ENCODE peak calls at places on chromosome 14, in five cellular contexts. A is CD8-positive, alpha-beta T cell; L is neural crest cell; N is glutamatergic neuron; B is gastrocnemius medialis. Y is an unnamed sample.

GRCh38 chr14:92880851-92881250 is 42.1 kb upstream of the CHGA start:
- DNase-seq in L (no peak), N (no peak), B (no peak), A (no peak), Y (no peak)

GRCh38 chr14:70641548-70642312 is at the start of gene TTC9:
- DNase-seq in A (no peak), B (peak), L (peak), N (peak), Y (peak)

GRCh38 chr14:76902591-76902990 is 76.4 kb downstream of the LRRC74A start:
- DNase-seq in L (no peak), B (no peak), N (no peak), A (no peak), Y (no peak)

GRCh38 chr14:103697601-103698379 is 17.5 kb downstream of the XRCC3 start:
- DNase-seq in N (no peak), A (no peak), B (no peak), L (no peak), Y (no peak)

GRCh38 chr14:105685003-105685402 is 158.6 kb downstream of the TMEM121 start:
- DNase-seq in L (no peak), A (no peak), N (no peak), B (no peak), Y (no peak)

GRCh38 chr14:101185081-101185835 is 281.7 kb upstream of the RTL1 start:
- DNase-seq in A (peak), B (no peak), L (no peak), N (no peak), Y (no peak)

GRCh38 chr14:69268223-69268622 is 8.3 kb downstream of the GALNT16 start:
- DNase-seq in B (no peak), L (no peak), A (no peak), N (no peak), Y (no peak)

GRCh38 chr14:105867961-105868599 is 341.7 kb downstream of the TMEM121 start:
- DNase-seq in N (no peak), A (peak), L (no peak), B (no peak), Y (no peak)

GRCh38 chr14:64968651-64969050 is 3.5 kb downstream of the RAB15 start:
- DNase-seq in N (no peak), L (no peak), A (no peak), B (no peak), Y (no peak)

GRCh38 chr14:103552011-103552797 is 10.3 kb downstream of the BAG5 start:
- DNase-seq in B (peak), L (no peak), A (no peak), N (no peak), Y (no peak)

GRCh38 chr14:24965934-24966593 is 83.9 kb downstream of the STXBP6 start:
- DNase-seq in L (no peak), N (no peak), A (no peak), B (peak), Y (no peak)

GRCh38 chr14:64755661-64756265 is 51.5 kb downstream of the PLEKHG3 start:
- DNase-seq in N (no peak), B (peak), L (no peak), A (peak), Y (no peak)

GRCh38 chr14:85250369-85250768 is 279.6 kb upstream of the FLRT2 start:
- DNase-seq in L (no peak), A (no peak), B (no peak), N (no peak), Y (no peak)

GRCh38 chr14:71206766-71207371 is 299.6 kb downstream of the PCNX1 start:
- DNase-seq in A (no peak), N (no peak), B (no peak), L (no peak), Y (no peak)

GRCh38 chr14:72549026-72549425 is 344.9 kb downstream of the DPF3 start:
- DNase-seq in B (no peak), A (no peak), N (no peak), L (no peak), Y (no peak)

GRCh38 chr14:103130017-103130764 is 6.9 kb downstream of the TNFAIP2 start:
- DNase-seq in L (no peak), B (no peak), N (no peak), A (no peak), Y (no peak)

GRCh38 chr14:60090864-60091519 is 731 bp upstream of the PCNX4 start:
- DNase-seq in B (peak), A (peak), N (no peak), L (no peak), Y (no peak)

GRCh38 chr14:64762044-64763034 is 58.1 kb downstream of the PLEKHG3 start:
- DNase-seq in B (peak), A (no peak), N (peak), L (no peak), Y (no peak)

GRCh38 chr14:24098927-24099813 is 5.1 kb downstream of the PCK2 start:
- DNase-seq in N (no peak), B (peak), L (no peak), A (no peak), Y (no peak)

DNA sequence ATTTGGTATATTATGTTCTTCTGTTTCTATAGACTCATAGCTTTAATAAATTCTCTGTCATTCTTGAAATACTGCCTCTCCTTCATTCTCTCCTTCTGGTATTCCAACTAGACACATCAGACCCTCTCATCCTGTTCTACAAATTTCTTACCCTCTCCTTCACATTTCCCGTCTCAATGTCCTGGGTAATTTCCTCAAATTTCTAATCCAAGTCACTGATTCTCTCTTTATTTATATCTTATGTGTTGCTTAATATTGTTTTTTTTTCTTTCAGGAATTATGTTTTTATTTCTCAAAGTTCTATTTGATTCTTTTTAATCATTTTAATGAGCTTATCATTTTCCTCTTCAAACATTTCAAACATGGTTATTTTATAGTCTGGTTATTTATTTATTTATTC is 94.0 kb downstream of the RALGAPA1 start:
- DNase-seq in L (no peak), N (no peak), A (no peak), B (no peak), Y (no peak)
- TF ChIP-seq CTCF in L (no peak), N (no peak), A (no peak), B (no peak), Y (no peak)

GRCh38 chr14:75259946-75260545 is 18.6 kb upstream of the FOS start:
- DNase-seq in B (no peak), N (no peak), A (no peak), L (no peak), Y (no peak)

GRCh38 chr14:75258803-75259509 is 19.7 kb upstream of the FOS start:
- DNase-seq in N (peak), L (peak), A (peak), B (peak), Y (peak)

GRCh38 chr14:75257241-75257640 is 21.4 kb upstream of the FOS start:
- DNase-seq in A (no peak), N (no peak), L (no peak), B (no peak), Y (no peak)

GRCh38 chr14:75258079-75258802 is 20.4 kb upstream of the FOS start:
- DNase-seq in A (no peak), L (no peak), B (peak), N (no peak), Y (no peak)

GRCh38 chr14:75259510-75259855 is 19.1 kb upstream of the FOS start:
- DNase-seq in A (no peak), B (no peak), N (no peak), L (no peak), Y (no peak)
- TF ChIP-seq CTCF in A (no peak), B (no peak), N (no peak), L (no peak), Y (peak)

GRCh38 chr14:67533754-67534085 is 630 bp downstream of the PLEKHH1 start:
- DNase-seq in N (no peak), L (peak), A (no peak), B (no peak), Y (no peak)

GRCh38 chr14:67529947-67530935 is 2.8 kb upstream of the PLEKHH1 start:
- DNase-seq in A (no peak), N (no peak), L (no peak), B (no peak), Y (no peak)

GRCh38 chr14:67536087-67536486 is 3.0 kb downstream of the PLEKHH1 start:
- DNase-seq in L (no peak), A (no peak), N (no peak), B (no peak), Y (no peak)

GRCh38 chr14:67532998-67533753 is at the start of gene PLEKHH1:
- DNase-seq in A (peak), B (peak), N (peak), L (peak), Y (peak)

DNA sequence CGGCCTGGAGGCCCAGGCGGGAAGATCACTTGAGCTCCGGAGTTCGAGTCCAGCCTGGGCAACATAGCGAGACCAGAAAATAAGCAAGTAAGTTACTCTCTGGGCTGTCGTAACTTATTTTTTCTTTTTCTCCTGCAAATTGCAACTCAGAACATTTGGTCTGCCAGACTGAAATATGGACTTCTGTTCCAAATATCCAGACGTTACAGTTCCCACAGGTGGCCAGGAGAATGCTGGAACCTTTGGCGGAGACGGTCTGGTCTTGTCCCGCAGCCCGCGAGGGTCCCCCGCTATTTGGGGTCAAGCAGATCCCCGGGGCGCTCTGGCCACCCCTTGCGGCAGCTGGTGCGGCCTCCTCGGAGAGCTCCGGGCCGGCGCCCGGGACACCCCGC is 488 bp upstream of the PLEKHH1 start:
- DNase-seq in A (no peak), B (no peak), L (no peak), N (no peak), Y (no peak)
- TF ChIP-seq CTCF in A (no peak), B (no peak), L (no peak), N (no peak), Y (no peak)

GRCh38 chr14:74049886-74050495 is 30.8 kb downstream of the BBOF1 start:
- DNase-seq in N (no peak), B (no peak), L (no peak), A (no peak), Y (no peak)

GRCh38 chr14:74042296-74042695 is 23.1 kb downstream of the BBOF1 start:
- DNase-seq in L (no peak), N (no peak), B (no peak), A (no peak), Y (no peak)

GRCh38 chr14:74048291-74048690 is 29.1 kb downstream of the BBOF1 start:
- DNase-seq in N (no peak), B (no peak), A (no peak), L (no peak), Y (no peak)
- TF ChIP-seq CTCF in N (no peak), B (no peak), A (no peak), L (no peak), Y (peak)

GRCh38 chr14:56247495-56248087 is 129.4 kb downstream of the PELI2 start:
- DNase-seq in B (no peak), N (no peak), L (no peak), A (no peak), Y (no peak)
- TF ChIP-seq CTCF in B (no peak), N (no peak), L (peak), A (no peak), Y (peak)

Y was measured in progenitor cell of endocrine pancreas.